ENCODE peak calls at places on chromosomes 11 and 22, in four cellular contexts. V is lower lobe of right lung, A is left ventricle myocardium inferior, F is pancreas. G is an unnamed sample.

GRCh38 chr11:11813288-11813962 is 28.3 kb upstream of the USP47 start:
- DNase-seq in V (no peak), F (no peak), A (no peak), G (no peak)

GRCh38 chr11:20081336-20081735 is 78.9 kb downstream of the DBX1 start:
- DNase-seq in A (no peak), V (no peak), F (no peak), G (no peak)

GRCh38 chr22:35205956-35206355 is 51.3 kb upstream of the HMGXB4 start:
- DNase-seq in A (no peak), V (no peak), F (no peak), G (no peak)

GRCh38 chr22:18130699-18131429 is 19.1 kb upstream of the USP18 start:
- DNase-seq in V (peak), A (no peak), F (no peak), G (no peak)

GRCh38 chr11:17267576-17267975 is 9.0 kb upstream of the NUCB2 start:
- DNase-seq in A (no peak), V (no peak), F (no peak), G (no peak)

GRCh38 chr11:88886796-88887195 is 179.0 kb downstream of the GRM5 start:
- DNase-seq in F (no peak), A (no peak), V (no peak), G (no peak)

GRCh38 chr11:27347949-27348879 is 14.8 kb downstream of the CCDC34 start:
- DNase-seq in V (no peak), A (no peak), F (no peak), G (no peak)

GRCh38 chr11:33544593-33545373 is 155.8 kb downstream of the C11orf91 start:
- DNase-seq in F (no peak), A (no peak), V (no peak), G (no peak)

GRCh38 chr11:122656631-122657101 is 1.1 kb downstream of the UBASH3B start:
- DNase-seq in A (peak), F (peak), V (peak), G (peak)

GRCh38 chr11:11137339-11137738 is 215.7 kb downstream of the CSNK2A3 start:
- DNase-seq in F (no peak), V (no peak), A (no peak), G (no peak)

GRCh38 chr22:44752285-44753188 is at the start of gene ARHGAP8:
- DNase-seq in F (peak), A (no peak), V (peak), G (no peak)

GRCh38 chr22:22791438-22792181 is 96.0 kb upstream of the IGLL5 start:
- DNase-seq in V (no peak), A (no peak), F (no peak), G (no peak)

GRCh38 chr11:33624082-33624481 is 76.5 kb downstream of the C11orf91 start:
- DNase-seq in A (peak), V (no peak), F (no peak), G (peak)

GRCh38 chr22:19750666-19751490 is 9.7 kb upstream of the TBX1 start:
- DNase-seq in F (no peak), V (no peak), A (no peak), G (no peak)

GRCh38 chr11:110891411-110891810 is 179.2 kb upstream of the ARHGAP20 start:
- DNase-seq in F (no peak), V (no peak), A (no peak), G (no peak)

GRCh38 chr11:38460901-38461300 is 1862.9 kb upstream of the RAG2 start:
- DNase-seq in F (no peak), A (peak), V (peak), G (no peak)

GRCh38 chr11:113805640-113806039 is 26.0 kb downstream of the CLDN25 start:
- DNase-seq in V (no peak), F (no peak), A (no peak), G (no peak)

GRCh38 chr11:15864021-15864805 is 492.1 kb downstream of the SOX6 start:
- DNase-seq in V (no peak), F (no peak), A (no peak), G (no peak)

GRCh38 chr11:79291948-79292347 is 148.9 kb downstream of the TENM4 start:
- DNase-seq in V (no peak), F (no peak), A (no peak), G (no peak)

GRCh38 chr22:24392218-24392931 is 35.0 kb upstream of the ADORA2A start:
- DNase-seq in A (no peak), F (no peak), V (no peak), G (no peak)

GRCh38 chr11:67288452-67289225 is 464 bp upstream of the ANKRD13D start:
- DNase-seq in V (peak), F (peak), A (peak), G (peak)

GRCh38 chr11:114928260-114928870 is 250.0 kb downstream of the NXPE2 start:
- DNase-seq in V (no peak), A (no peak), F (no peak), G (no peak)

GRCh38 chr11:44408141-44408540 is 98.2 kb upstream of the ALX4 start:
- DNase-seq in A (no peak), F (no peak), V (no peak), G (no peak)

GRCh38 chr11:122706689-122707088 is 51.2 kb downstream of the UBASH3B start:
- DNase-seq in A (no peak), V (no peak), F (no peak), G (no peak)

GRCh38 chr11:61928606-61929005 is 11.2 kb upstream of the RAB3IL1 start:
- DNase-seq in A (no peak), F (no peak), V (no peak), G (no peak)

GRCh38 chr11:128544625-128545024 is 42.7 kb downstream of the ETS1 start:
- DNase-seq in V (no peak), F (no peak), A (no peak), G (no peak)

GRCh38 chr22:37162221-37163095 is 12.7 kb upstream of the IL2RB start:
- DNase-seq in V (no peak), F (peak), A (no peak), G (no peak)
- H3K4me3 ChIP-seq in V (no peak), F (no peak), A (no peak), G (no peak)

GRCh38 chr11:8032576-8033311 is 45.6 kb downstream of the EIF3F start:
- DNase-seq in A (no peak), V (no peak), F (no peak), G (no peak)
- H3K4me3 ChIP-seq in A (no peak), V (no peak), F (no peak), G (no peak)

GRCh38 chr11:119361056-119361787 is 14.7 kb upstream of the MFRP start:
- DNase-seq in A (peak), V (peak), F (peak), G (peak)

GRCh38 chr11:119363081-119363861 is 16.8 kb upstream of the MFRP start:
- DNase-seq in A (no peak), F (peak), V (no peak), G (peak)

GRCh38 chr11:119362741-119363080 is 16.2 kb upstream of the MFRP start:
- DNase-seq in V (no peak), F (no peak), A (no peak), G (no peak)

GRCh38 chr11:119363874-119364590 is 17.5 kb downstream of the USP2 start:
- DNase-seq in V (peak), F (peak), A (peak), G (peak)

DNA sequence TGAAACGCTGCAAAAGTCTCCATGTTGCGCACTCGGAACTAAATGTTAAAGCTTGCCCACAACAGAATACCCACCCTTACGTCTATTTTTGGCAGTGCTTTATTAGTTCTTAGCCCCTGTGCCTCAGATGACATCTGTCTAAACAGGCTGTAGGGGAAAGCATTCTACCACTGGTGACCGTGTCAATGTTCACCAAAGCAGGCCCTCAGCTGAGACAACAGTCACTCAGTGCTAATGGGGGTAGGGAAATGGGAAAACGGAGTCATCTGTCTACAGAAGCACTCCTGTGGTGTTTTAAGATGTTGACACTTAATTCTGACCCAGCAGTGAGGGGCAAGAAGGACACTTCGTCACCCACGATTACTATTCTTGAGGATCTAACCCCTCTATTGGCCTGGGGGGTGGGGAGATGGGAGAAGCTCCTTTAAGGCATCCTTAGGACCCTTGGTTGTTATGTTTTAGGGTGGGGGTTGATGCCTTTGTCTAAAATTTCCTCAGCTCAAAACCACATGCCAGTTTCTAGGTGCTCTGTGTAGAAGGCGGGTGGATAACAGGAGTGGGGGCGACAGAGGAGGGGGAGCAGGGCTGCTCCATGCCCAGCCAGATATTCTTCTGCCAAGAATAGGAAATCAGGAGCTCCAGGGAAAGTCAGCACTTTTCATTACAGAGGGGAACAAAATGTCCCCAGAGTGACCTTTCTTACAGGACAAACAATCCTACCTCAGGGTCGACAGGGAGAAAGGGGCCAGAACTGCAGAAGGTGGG is 15.6 kb upstream of the MFRP start:
- DNase-seq in V (no peak), A (no peak), F (no peak), G (no peak)
- H3K4me3 ChIP-seq in V (peak), A (peak), F (peak), G (peak)

DNA sequence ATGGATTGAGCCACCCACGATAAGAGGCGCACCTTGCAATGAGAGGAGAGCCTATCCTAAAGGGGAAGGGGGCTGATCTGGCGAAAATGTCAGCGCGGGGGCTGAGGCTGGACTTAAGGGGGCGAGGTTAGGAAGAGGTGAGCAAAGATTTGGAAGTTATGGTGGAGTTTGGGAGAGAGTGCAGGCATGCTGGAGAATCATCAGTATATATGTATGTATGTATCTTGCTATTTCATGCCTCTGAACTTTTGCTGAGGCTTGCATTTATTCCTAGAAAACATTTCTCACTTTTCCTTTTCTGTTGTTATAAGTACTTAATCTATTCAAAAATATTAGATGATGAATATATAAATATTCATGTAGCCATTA is 17.2 kb upstream of the THRSP start:
- DNase-seq in A (no peak), F (no peak), V (no peak), G (no peak)
- H3K4me3 ChIP-seq in A (peak), F (no peak), V (peak), G (no peak)

DNA sequence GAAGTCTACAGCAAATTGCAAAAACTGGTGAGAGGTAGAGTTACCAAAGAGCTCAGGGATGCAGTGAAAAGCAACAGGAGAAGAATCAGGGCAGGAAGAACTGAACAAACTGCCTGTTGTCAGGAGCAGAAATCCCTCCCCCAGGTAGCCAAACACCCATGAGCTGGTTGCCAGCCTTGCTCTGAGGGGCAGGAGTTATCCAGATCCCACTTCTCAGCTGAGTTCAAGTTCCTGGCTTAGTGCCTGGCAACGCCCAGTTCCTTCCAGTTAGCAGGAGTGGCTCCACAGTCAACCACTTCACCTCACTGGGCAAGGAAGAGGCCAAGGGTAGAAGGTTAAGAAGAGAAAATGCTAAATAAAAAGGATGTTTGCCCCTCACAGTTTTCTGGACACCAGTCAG is 1.9 kb upstream of the MPZL2 start:
- DNase-seq in F (no peak), A (peak), V (peak), G (peak)
- H3K4me3 ChIP-seq in F (no peak), A (no peak), V (peak), G (no peak)

GRCh38 chr11:130247289-130247688 is 67.4 kb downstream of the ZBTB44 start:
- DNase-seq in V (no peak), A (no peak), F (no peak), G (no peak)
- H3K4me3 ChIP-seq in V (no peak), A (no peak), F (no peak), G (no peak)

DNA sequence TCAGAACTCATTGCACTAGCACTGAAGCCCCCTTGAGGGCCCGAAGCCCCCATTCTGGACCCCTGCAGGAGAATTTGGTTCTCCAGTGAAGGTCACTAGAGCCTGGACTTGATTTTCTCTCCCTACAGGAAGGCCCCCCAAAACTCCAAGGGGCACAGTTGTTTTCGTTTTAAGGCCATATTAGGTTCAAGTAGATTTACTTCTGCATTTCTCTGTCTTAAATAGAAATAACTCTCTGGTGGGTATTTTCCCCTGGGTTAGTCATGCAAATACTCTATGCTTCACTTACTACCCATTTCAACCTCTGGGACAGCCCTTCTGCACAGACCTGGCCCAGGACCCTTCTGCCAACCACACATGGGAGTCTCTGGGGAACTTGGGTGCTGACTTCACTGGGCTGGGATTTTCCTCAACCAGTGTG is 41.6 kb downstream of the WEE1 start:
- DNase-seq in F (no peak), V (no peak), A (no peak), G (no peak)
- H3K4me3 ChIP-seq in F (no peak), V (peak), A (peak), G (no peak)

GRCh38 chr11:96964661-96965060 is 574.8 kb downstream of the JRKL start:
- DNase-seq in A (no peak), V (no peak), F (no peak), G (no peak)
- H3K4me3 ChIP-seq in A (no peak), V (no peak), F (no peak), G (no peak)

DNA sequence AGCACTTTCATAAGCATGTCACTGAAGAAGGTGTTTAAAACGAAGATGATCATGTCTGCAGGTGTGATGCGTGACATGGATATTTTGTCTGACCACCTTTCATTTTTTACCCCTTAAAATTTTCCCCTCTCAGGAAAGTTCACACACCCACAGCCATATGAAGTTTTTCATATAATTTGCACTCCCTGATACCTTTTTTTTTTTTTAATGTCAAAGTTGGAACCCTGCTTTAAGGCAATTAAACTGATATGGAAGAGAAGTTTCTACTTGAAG is 104.6 kb downstream of the ATXN10 start:
- DNase-seq in F (no peak), V (no peak), A (no peak), G (no peak)
- H3K4me3 ChIP-seq in F (no peak), V (no peak), A (no peak), G (no peak)

GRCh38 chr11:118198370-118198769 is 21.9 kb upstream of the SCN2B start:
- DNase-seq in A (peak), F (peak), V (peak), G (peak)
- H3K4me3 ChIP-seq in A (peak), F (no peak), V (no peak), G (peak)